ENCODE peak calls at places on chromosomes 11 and 22, in five cellular contexts. P is fibroblast of the aortic adventitia; I is CD8-positive, alpha-beta T cell; R is A673; O is right atrium auricular region. Y is an unnamed sample.

GRCh38 chr22:23530766-23531282 is 49.3 kb downstream of the IGLL1 start:
- DNase-seq in P (no peak), I (no peak), R (no peak), O (no peak), Y (no peak)

GRCh38 chr22:22237521-22237920 is 7.1 kb upstream of the VPREB1 start:
- DNase-seq in I (no peak), P (no peak), O (no peak), R (no peak), Y (no peak)

GRCh38 chr11:76783901-76784813 is 1.0 kb downstream of the TSKU start:
- DNase-seq in I (no peak), O (peak), P (peak), R (peak), Y (peak)

GRCh38 chr11:133714471-133715375 is 130.6 kb downstream of the SPATA19 start:
- DNase-seq in O (no peak), I (no peak), R (no peak), P (no peak), Y (no peak)

GRCh38 chr11:43197357-43197756 is 114.4 kb upstream of the API5 start:
- DNase-seq in I (no peak), P (no peak), R (peak), O (no peak), Y (no peak)

GRCh38 chr11:101721270-101721669 is 137.5 kb upstream of the TRPC6 start:
- DNase-seq in O (no peak), I (no peak), P (no peak), R (no peak), Y (no peak)

GRCh38 chr11:385594-386351 is 8.2 kb upstream of the PKP3 start:
- DNase-seq in I (no peak), R (no peak), P (no peak), O (no peak), Y (no peak)

GRCh38 chr11:37511425-37511933 is 913.4 kb upstream of the RAG2 start:
- DNase-seq in R (no peak), O (no peak), P (peak), I (no peak), Y (no peak)

GRCh38 chr11:130737866-130738431 is 178.3 kb downstream of the SNX19 start:
- DNase-seq in P (peak), O (no peak), I (no peak), R (no peak), Y (no peak)

GRCh38 chr11:63906585-63906984 is 10.4 kb downstream of the RCOR2 start:
- DNase-seq in R (peak), I (peak), O (no peak), P (peak), Y (no peak)

GRCh38 chr22:23263651-23264555 is 83.6 kb downstream of the BCR start:
- DNase-seq in P (no peak), R (no peak), O (no peak), I (peak), Y (no peak)

GRCh38 chr11:62132188-62132587 is 8.4 kb downstream of the INCENP start:
- DNase-seq in P (no peak), O (no peak), I (no peak), R (no peak), Y (no peak)

GRCh38 chr11:78325274-78325781 is 92.3 kb downstream of the GAB2 start:
- DNase-seq in P (no peak), O (no peak), I (no peak), R (no peak), Y (no peak)

GRCh38 chr22:46776876-46777608 is 14.6 kb downstream of the TBC1D22A start:
- DNase-seq in P (no peak), O (no peak), I (no peak), R (no peak), Y (no peak)

GRCh38 chr11:31417357-31417756 is 47.7 kb downstream of the DNAJC24 start:
- DNase-seq in I (no peak), R (no peak), O (no peak), P (no peak), Y (no peak)

GRCh38 chr11:107014871-107015270 is 3.4 kb downstream of the GUCY1A2 start:
- DNase-seq in O (no peak), P (peak), I (no peak), R (no peak), Y (no peak)

GRCh38 chr22:20783300-20783673 is 9.4 kb downstream of the SERPIND1 start:
- DNase-seq in R (no peak), O (no peak), I (no peak), P (no peak), Y (no peak)

GRCh38 chr22:19765477-19766234 is 5.1 kb downstream of the TBX1 start:
- DNase-seq in I (no peak), O (no peak), P (no peak), R (no peak), Y (no peak)

GRCh38 chr11:134170909-134171281 is 52.9 kb downstream of the NCAPD3 start:
- DNase-seq in R (no peak), P (peak), I (no peak), O (no peak), Y (no peak)

GRCh38 chr11:61551630-61552029 is 29.2 kb downstream of the SYT7 start:
- DNase-seq in I (no peak), P (peak), R (no peak), O (peak), Y (no peak)

GRCh38 chr11:13287681-13288080 is 10.1 kb downstream of the BMAL1 start:
- DNase-seq in O (no peak), I (no peak), P (no peak), R (no peak), Y (no peak)

GRCh38 chr22:23997092-23997491 is 8.2 kb downstream of the GSTT4 start:
- DNase-seq in R (no peak), I (no peak), O (no peak), P (no peak), Y (no peak)

GRCh38 chr22:50247748-50248147 is 2.9 kb upstream of the TUBGCP6 start:
- DNase-seq in I (peak), R (peak), P (peak), O (no peak), Y (no peak)

DNA sequence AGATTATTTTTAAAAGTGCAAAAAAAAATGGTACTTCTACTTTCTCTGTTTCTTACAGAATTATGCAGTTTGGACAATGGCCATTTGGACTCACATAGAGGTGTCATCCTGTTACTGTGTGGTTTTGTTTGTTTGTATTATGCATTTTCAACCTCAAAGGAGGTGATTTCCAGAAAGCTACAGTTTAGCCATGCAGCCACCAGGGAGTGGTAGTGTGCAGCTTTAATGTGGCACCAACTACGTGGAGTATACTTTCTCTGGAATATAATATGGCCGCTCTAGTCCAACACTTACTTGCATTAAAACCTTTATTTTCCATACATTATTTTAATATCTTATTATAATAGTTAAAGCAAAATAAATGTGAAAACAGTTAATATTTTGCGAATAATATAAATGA is 469.9 kb upstream of the KIRREL3 start:
- DNase-seq in P (no peak), O (no peak), I (no peak), R (peak), Y (no peak)
- TF ChIP-seq CTCF in P (no peak), O (peak), I (no peak), R (peak), Y (no peak)

GRCh38 chr11:84899740-84900139 is 727.4 kb downstream of the DLG2 start:
- DNase-seq in R (peak), O (no peak), P (no peak), I (no peak), Y (no peak)
- TF ChIP-seq CTCF in R (peak), O (peak), P (peak), I (no peak), Y (no peak)

DNA sequence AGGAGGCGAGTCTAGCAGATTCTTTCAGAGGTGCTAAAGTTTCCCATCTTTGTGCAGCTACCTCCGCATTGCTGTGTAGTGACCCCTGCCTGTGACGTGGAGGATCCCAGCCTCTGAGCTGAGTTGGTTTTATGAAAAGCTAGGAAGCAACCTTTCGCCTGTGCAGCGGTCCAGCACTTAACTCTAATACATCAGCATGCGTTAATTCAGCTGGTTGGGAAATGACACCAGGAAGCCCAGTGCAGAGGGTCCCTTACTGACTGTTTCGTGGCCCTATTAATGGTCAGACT is 8.9 kb upstream of the SAMM50 start:
- DNase-seq in R (peak), P (no peak), I (no peak), O (no peak), Y (no peak)
- TF ChIP-seq CTCF in R (no peak), P (no peak), I (no peak), O (no peak), Y (no peak)

GRCh38 chr22:28837640-28838039 is 37.3 kb upstream of the XBP1 start:
- DNase-seq in R (no peak), I (no peak), O (no peak), P (no peak), Y (no peak)

GRCh38 chr22:28835630-28836189 is 35.3 kb upstream of the XBP1 start:
- DNase-seq in I (no peak), R (no peak), O (no peak), P (no peak), Y (no peak)

GRCh38 chr22:28843633-28844032 is 39.7 kb upstream of the ZNRF3 start:
- DNase-seq in O (no peak), P (no peak), I (no peak), R (no peak), Y (no peak)

GRCh38 chr22:28838971-28839370 is 38.6 kb upstream of the XBP1 start:
- DNase-seq in R (no peak), I (no peak), O (no peak), P (no peak), Y (no peak)

DNA sequence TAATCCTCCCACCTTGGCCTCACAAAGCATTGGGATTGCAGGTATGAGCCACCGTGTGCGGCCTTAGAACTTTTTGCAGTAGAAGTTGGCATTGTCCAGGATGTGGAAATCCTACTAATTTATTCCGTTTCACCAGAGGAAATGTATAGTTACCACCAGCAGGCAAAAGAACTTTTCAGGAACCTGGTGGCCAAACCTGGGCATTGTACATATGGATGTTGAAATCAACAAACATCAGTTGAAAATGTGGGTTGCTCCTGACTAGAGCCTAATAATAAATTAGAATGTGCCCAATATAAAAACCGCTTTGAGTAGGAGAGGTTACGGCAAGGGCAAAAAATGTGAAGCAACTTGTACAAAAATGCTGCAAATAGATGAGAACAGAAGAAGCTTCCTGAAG is 40.7 kb upstream of the XBP1 start:
- DNase-seq in O (no peak), R (no peak), I (no peak), P (no peak), Y (no peak)
- TF ChIP-seq CTCF in O (no peak), R (no peak), I (no peak), P (no peak), Y (no peak)

GRCh38 chr22:31177420-31178162 is 17.6 kb downstream of the RNF185 start:
- DNase-seq in I (no peak), O (no peak), R (no peak), P (peak), Y (no peak)
- TF ChIP-seq CTCF in I (no peak), O (no peak), R (no peak), P (peak), Y (no peak)

GRCh38 chr11:18775492-18776292 is 15.9 kb downstream of the PTPN5 start:
- DNase-seq in R (peak), I (no peak), O (no peak), P (peak), Y (no peak)
- TF ChIP-seq CTCF in R (peak), I (peak), O (peak), P (peak), Y (peak)

Y was measured in osteocyte.